ENCODE peak calls at places on chromosomes 2 and 18, in six cellular contexts. A, H, Z, L, V and K are unnamed samples.

GRCh38 chr18:36297419-36298112 is at the start of gene FHOD3:
- DNase-seq in V (peak), A (peak), H (peak), L (peak), Z (peak), K (no peak)

GRCh38 chr18:74139888-74140287 is 7.7 kb downstream of the FBXO15 start:
- DNase-seq in A (peak), H (no peak), L (no peak), V (no peak), Z (no peak), K (no peak)

GRCh38 chr2:45166229-45166890 is 157.1 kb upstream of the SIX2 start:
- DNase-seq in V (no peak), Z (no peak), A (no peak), H (no peak), L (no peak), K (no peak)

GRCh38 chr2:220783651-220784050 is 788.5 kb downstream of the EPHA4 start:
- DNase-seq in A (no peak), V (no peak), H (no peak), Z (no peak), L (no peak), K (no peak)

GRCh38 chr18:59041819-59042476 is 97.7 kb upstream of the SEC11C start:
- DNase-seq in Z (no peak), H (no peak), L (no peak), A (peak), V (no peak), K (no peak)

GRCh38 chr2:7031424-7032245 is 114.4 kb downstream of the RNF144A start:
- DNase-seq in L (peak), V (no peak), H (peak), Z (peak), A (no peak), K (no peak)

GRCh38 chr2:108940156-108940555 is 48.9 kb downstream of the EDAR start:
- DNase-seq in Z (no peak), L (no peak), A (no peak), H (no peak), V (no peak), K (no peak)

GRCh38 chr2:195810340-195811098 is 153.5 kb downstream of the SLC39A10 start:
- DNase-seq in H (no peak), A (no peak), V (no peak), L (no peak), Z (no peak), K (no peak)

GRCh38 chr2:20925265-20925889 is 102.5 kb upstream of the LDAH start:
- DNase-seq in V (no peak), Z (no peak), A (peak), L (no peak), H (peak), K (no peak)

GRCh38 chr2:210660-211059 is 53.2 kb downstream of the SH3YL1 start:
- DNase-seq in Z (no peak), L (no peak), A (peak), H (no peak), V (no peak), K (no peak)

GRCh38 chr18:11654736-11655604 is 34.1 kb upstream of the GNAL start:
- DNase-seq in L (peak), A (peak), Z (peak), H (peak), V (peak), K (no peak)

GRCh38 chr18:48355526-48356115 is 53.6 kb downstream of the ZBTB7C start:
- DNase-seq in V (no peak), H (no peak), Z (no peak), L (no peak), A (no peak), K (no peak)

GRCh38 chr2:4091013-4091412 is 387.6 kb downstream of the DCDC2C start:
- DNase-seq in Z (no peak), V (no peak), H (no peak), L (no peak), A (no peak), K (no peak)

GRCh38 chr2:83331810-83332209 is 1127.3 kb downstream of the SUCLG1 start:
- DNase-seq in Z (no peak), V (no peak), A (no peak), L (no peak), H (peak), K (no peak)
- H3K4me3 ChIP-seq in Z (no peak), V (no peak), A (no peak), L (no peak), H (no peak), K (no peak)

DNA sequence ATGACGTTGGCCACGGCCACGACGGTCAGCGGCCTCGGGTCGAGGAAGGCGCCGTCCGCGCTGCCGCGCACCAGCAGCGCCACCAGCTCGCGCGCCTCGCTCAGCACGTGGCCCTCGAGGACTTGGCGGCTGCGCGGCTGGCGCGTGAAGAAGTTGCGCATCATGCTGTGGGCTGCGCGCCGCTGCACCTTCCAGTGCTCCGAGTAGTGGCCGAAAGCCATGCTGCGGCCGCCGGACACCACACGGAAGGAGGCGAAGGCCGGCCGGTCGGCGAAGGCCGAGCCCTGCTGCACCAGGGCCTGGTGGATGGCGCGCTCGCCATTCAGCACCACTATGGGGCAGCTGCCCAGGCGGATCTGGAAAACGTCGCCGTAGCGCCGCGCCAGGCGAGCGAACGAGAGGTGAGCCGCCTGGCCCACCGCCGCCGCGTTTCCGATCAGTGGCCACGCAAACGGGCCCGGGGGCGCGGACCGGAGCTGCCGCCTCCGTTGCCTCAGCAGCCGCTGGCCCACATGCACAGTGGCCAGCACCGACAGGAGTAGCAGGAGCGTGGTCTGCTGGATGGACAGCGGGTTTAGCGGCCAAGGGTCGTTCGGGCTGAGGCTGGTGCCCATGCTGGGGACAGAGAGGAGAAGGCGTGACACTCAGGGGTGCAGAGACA is 1.0 kb downstream of the CYP1B1 start:
- DNase-seq in H (no peak), Z (no peak), A (peak), L (peak), V (peak), K (no peak)
- H3K27ac ChIP-seq in H (no peak), Z (no peak), A (peak), L (peak), V (peak), K (no peak)

GRCh38 chr2:223722226-223722625 is 115.2 kb downstream of the AP1S3 start:
- DNase-seq in L (no peak), A (no peak), H (no peak), V (no peak), Z (no peak), K (no peak)

GRCh38 chr2:223721746-223722145 is 115.6 kb downstream of the AP1S3 start:
- DNase-seq in L (no peak), H (no peak), A (no peak), V (no peak), Z (no peak), K (no peak)

GRCh38 chr2:223723954-223724411 is 113.4 kb downstream of the AP1S3 start:
- DNase-seq in L (no peak), H (no peak), A (no peak), Z (no peak), V (no peak), K (no peak)

GRCh38 chr2:223724831-223725230 is 112.6 kb downstream of the AP1S3 start:
- DNase-seq in L (no peak), V (no peak), Z (no peak), A (peak), H (no peak), K (no peak)

GRCh38 chr2:223720367-223720766 is 117.0 kb downstream of the AP1S3 start:
- DNase-seq in L (no peak), A (no peak), V (no peak), H (no peak), Z (no peak), K (no peak)
- H3K4me3 ChIP-seq in L (no peak), A (no peak), V (no peak), H (no peak), Z (no peak), K (no peak)

GRCh38 chr2:26336719-26337118 is 9.2 kb upstream of the SELENOI start:
- DNase-seq in Z (no peak), H (no peak), A (no peak), L (no peak), V (no peak), K (no peak)

GRCh38 chr2:26335231-26335630 is 10.7 kb upstream of the SELENOI start:
- DNase-seq in V (no peak), H (no peak), L (no peak), A (no peak), Z (no peak), K (no peak)

GRCh38 chr2:26330604-26331003 is 15.3 kb upstream of the SELENOI start:
- DNase-seq in Z (no peak), A (no peak), H (no peak), V (no peak), L (no peak), K (no peak)

GRCh38 chr2:26330114-26330581 is 15.8 kb upstream of the SELENOI start:
- DNase-seq in A (peak), H (peak), V (peak), L (peak), Z (peak), K (peak)

DNA sequence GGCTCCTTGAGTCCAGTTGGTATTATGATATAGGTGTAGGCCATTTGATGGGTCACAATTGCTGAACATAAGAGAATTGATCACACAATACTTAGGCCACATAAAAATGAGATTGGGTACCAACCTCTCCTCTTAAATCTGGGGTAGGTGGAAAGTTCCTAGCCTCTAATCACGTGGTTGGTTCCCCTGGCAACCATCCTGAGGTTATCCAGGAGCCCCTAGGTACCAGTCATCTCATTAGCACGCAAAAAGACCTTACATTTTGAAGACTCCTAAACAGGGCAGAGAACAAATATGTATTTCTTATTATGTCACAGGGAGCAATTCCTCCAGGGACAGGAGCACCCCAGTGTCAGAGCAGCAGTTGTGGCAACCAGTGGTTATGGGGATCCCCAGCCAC is 12.7 kb upstream of the SELENOI start:
- DNase-seq in L (no peak), H (no peak), Z (no peak), V (no peak), A (no peak), K (no peak)
- H3K27ac ChIP-seq in L (no peak), H (no peak), Z (no peak), V (no peak), A (no peak), K (no peak)

DNA sequence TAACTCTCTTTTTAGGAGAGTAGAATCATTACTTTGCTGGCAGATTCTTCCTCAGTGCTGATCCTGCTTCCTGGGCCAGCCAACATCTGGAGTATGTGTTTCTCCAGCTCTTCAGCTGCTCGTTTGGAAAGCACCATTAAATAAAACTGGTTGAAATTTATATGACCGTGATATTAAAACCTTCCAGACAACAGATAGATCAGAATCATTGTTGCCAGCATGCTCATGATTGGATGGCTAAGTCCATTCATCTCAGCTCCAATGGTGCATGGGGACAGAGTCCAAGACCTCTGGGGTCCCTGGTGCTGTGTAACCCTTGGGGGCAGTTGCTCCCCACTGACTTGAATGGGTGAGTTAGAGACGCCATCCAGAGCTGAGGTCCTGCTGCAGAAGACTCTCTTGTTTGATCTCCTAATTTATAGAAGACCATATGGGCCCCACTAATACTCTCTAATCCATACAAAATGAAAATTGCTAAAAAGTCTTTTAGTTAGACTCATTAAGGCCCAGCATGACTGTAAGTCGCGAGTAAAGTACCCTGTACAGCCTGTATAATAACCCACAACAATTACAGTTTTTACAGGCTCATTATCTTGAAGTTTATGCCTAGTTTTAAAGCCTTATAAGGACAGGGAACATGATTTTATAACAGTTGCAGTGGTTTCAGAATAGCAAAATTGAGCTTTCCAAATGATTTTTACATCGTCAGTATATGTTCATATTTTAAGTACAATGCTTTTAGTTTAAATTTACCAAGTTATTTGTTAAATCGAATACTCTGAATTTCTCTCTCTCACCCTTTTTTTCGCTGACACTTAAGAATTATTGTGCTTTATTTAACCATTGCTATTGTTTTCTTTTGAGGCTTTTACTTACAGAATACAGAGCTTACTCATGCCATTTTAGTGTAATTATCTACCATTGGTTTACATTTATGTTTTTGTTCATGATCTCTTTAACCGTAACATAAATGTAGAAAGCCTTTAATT is 60.0 kb downstream of the CABLES1 start:
- DNase-seq in Z (no peak), H (peak), V (no peak), A (no peak), L (no peak), K (no peak)
- H3K4me3 ChIP-seq in Z (no peak), H (peak), V (no peak), A (no peak), L (no peak), K (no peak)

GRCh38 chr2:54669677-54670484 is 53.6 kb upstream of the EML6 start:
- DNase-seq in L (no peak), A (peak), V (no peak), Z (peak), H (no peak), K (no peak)

GRCh38 chr2:54667726-54668650 is 55.5 kb upstream of the EML6 start:
- DNase-seq in L (no peak), A (no peak), H (no peak), Z (no peak), V (no peak), K (no peak)

GRCh38 chr2:54666741-54667639 is 56.5 kb upstream of the EML6 start:
- DNase-seq in Z (no peak), H (no peak), V (peak), A (peak), L (no peak), K (no peak)

GRCh38 chr2:54670485-54671009 is 52.9 kb upstream of the EML6 start:
- DNase-seq in A (no peak), Z (no peak), L (no peak), V (no peak), H (no peak), K (no peak)

DNA sequence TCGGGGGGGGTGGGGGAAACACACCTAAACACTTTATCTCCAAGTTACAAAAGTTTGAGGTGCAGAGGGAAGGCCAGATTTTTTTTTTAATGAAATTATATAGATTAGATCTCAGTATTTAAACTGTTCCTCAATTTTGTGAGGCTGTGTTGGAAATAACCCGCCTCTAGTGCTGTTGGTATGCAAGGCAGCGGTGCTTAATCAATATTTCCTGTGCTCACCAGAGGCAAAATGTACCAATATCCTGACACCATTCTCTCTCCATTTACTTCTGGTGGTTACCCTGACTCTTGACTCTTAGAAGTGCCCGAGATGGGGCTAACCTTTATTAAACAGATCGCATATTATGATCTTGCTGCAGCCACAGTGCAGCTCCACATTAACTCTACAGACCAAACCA is 54.8 kb upstream of the EML6 start:
- DNase-seq in V (no peak), L (no peak), A (no peak), Z (no peak), H (no peak), K (no peak)
- H3K27ac ChIP-seq in V (no peak), L (peak), A (no peak), Z (peak), H (no peak), K (no peak)

GRCh38 chr2:118738524-118739308 is 108.7 kb downstream of the EN1 start:
- DNase-seq in A (peak), Z (peak), V (no peak), H (no peak), L (no peak), K (peak)

GRCh38 chr2:118732432-118732831 is 115.0 kb downstream of the EN1 start:
- DNase-seq in Z (no peak), H (no peak), V (no peak), A (peak), L (no peak), K (no peak)

GRCh38 chr2:118737690-118738089 is 109.8 kb downstream of the EN1 start:
- DNase-seq in A (no peak), Z (no peak), H (no peak), V (no peak), L (no peak), K (no peak)

DNA sequence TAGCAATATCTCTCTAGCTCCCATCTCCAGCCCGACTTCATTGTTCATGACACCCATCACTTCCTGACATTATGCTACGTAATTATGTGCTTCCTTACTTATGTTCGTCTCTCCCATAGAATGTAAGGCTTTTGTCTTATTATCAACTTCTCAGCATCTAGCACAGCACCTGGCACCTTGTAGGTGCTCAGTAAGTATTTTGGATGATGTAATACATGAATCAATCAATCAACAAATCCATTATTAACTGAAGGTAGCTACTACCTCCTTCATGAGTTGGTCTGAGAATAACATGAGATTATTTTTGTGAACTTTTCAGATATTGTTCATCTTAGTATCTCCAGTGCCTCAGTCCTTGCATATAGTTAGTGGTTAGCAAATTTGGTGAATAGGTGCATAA is 109.3 kb downstream of the EN1 start:
- DNase-seq in A (no peak), L (no peak), H (no peak), Z (no peak), V (no peak), K (no peak)
- H3K4me3 ChIP-seq in A (peak), L (no peak), H (no peak), Z (no peak), V (no peak), K (no peak)

DNA sequence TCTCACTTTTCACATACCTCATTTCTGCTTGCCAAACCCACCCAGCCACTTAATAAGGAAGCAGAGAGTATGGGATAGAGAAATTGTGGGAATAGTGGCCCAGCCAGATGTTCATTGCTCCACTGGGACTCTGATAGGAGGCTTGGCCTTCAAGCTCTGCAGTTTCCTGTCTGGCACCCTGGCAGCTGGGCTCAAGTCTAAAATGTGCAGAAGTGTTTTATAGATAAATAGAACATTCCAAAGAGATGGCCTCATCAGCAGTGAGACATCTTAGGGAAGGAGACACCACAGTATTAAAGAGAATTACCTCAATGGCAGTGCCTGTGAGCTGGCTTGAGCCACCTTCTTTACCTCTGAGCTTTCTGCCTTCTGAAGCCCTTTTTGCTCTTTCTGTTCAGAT is 24.7 kb downstream of the COPS7B start:
- DNase-seq in Z (no peak), H (no peak), L (no peak), V (no peak), A (peak), K (no peak)
- H3K27ac ChIP-seq in Z (no peak), H (no peak), L (no peak), V (no peak), A (peak), K (no peak)

DNA sequence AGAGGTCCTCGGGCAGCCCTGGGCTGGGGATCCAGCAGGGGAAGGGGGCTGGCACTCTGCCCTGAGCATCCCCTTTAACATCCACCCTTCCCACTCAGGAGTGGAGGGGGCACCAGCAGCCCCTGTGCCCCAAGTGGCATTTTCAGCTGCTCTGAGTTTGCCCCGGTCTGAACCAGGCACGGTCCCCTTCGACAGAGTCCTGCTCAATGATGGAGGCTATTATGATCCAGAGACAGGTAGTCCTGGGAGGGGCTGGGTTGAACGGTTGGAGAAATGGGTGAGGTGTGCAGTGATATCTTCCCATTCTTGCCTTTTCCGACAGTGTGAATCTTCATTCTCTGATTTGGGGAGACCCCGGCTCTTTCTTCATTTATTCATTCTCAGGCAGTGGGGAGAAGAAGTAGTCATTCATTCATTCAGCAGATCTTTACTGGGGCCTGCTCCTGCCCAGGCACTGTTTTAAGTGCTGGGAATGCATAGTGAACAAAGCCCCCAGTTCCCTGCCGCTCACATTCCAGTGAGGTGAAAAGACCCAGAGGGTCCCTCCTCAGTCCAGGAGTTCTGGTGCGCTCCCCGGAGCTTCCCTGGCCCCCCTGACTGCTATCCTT is 1.4 kb upstream of the KHK start:
- DNase-seq in V (peak), Z (no peak), A (no peak), L (peak), H (no peak), K (no peak)
- H3K4me3 ChIP-seq in V (peak), Z (no peak), A (peak), L (peak), H (peak), K (peak)

GRCh38 chr2:224042191-224042696 is 3.2 kb upstream of the SERPINE2 start:
- DNase-seq in A (no peak), H (no peak), Z (no peak), L (no peak), V (peak), K (no peak)
- H3K27ac ChIP-seq in A (no peak), H (no peak), Z (no peak), L (no peak), V (no peak), K (no peak)